ENCODE peak calls at places on chromosome 7, in ten cellular contexts. T is psoas muscle, N is left ventricle myocardium inferior, G is mesenchymal stem cell, X is body of pancreas, U is Caco-2, Z is H9, O is uterus, V is tibial artery, A is heart left ventricle. C is an unnamed sample. For H3K4me1, the result is how much of the 10 kb centered on the place peaks cover.

GRCh38 chr7:149454750-149455149 is 6.1 kb downstream of the ZNF777 start:
- DNase-seq in O (no peak), N (no peak), T (no peak), U (no peak), Z (no peak), G (no peak), V (no peak), A (no peak), X (no peak), C (no peak)

GRCh38 chr7:45257284-45257683 is 99.7 kb downstream of the RAMP3 start:
- DNase-seq in O (no peak), X (no peak), G (no peak), A (no peak), U (no peak), T (no peak), V (no peak), Z (no peak), N (no peak), C (no peak)

GRCh38 chr7:141262101-141262819 is 188.4 kb downstream of the TMEM178B start:
- DNase-seq in V (no peak), X (no peak), T (no peak), U (no peak), G (no peak), A (no peak), O (no peak), Z (no peak), N (no peak), C (peak)

GRCh38 chr7:152859781-152860191 is 100.2 kb downstream of the ACTR3B start:
- DNase-seq in O (no peak), Z (peak), N (no peak), T (no peak), G (no peak), U (peak), X (no peak), A (no peak), V (no peak), C (peak)

GRCh38 chr7:107312418-107312817 is 143.6 kb downstream of the HBP1 start:
- DNase-seq in G (no peak), O (no peak), U (no peak), V (no peak), Z (no peak), N (no peak), T (no peak), A (no peak), X (no peak), C (no peak)

GRCh38 chr7:80275192-80275605 is 140.6 kb downstream of the GNAI1 start:
- DNase-seq in O (no peak), U (no peak), T (no peak), V (no peak), Z (no peak), N (no peak), G (no peak), X (no peak), A (no peak), C (no peak)

GRCh38 chr7:31690892-31691291 is 3.9 kb downstream of the PPP1R17 start:
- DNase-seq in G (no peak), X (no peak), O (no peak), Z (no peak), V (no peak), T (no peak), A (no peak), N (no peak), U (no peak), C (no peak)

GRCh38 chr7:4079366-4079765 is 602.7 kb upstream of the FOXK1 start:
- DNase-seq in X (no peak), Z (no peak), G (no peak), N (no peak), O (no peak), U (no peak), A (no peak), V (no peak), T (no peak), C (no peak)

GRCh38 chr7:139058963-139059362 is 23.1 kb upstream of the ZC3HAV1L start:
- DNase-seq in Z (no peak), A (no peak), N (no peak), T (no peak), V (no peak), O (no peak), X (no peak), U (no peak), G (no peak), C (peak)

GRCh38 chr7:31437466-31437865 is 76.4 kb upstream of the ITPRID1 start:
- DNase-seq in U (no peak), N (no peak), X (no peak), O (no peak), T (no peak), G (no peak), A (no peak), V (no peak), Z (no peak), C (peak)

GRCh38 chr7:101993311-101993710 is 175.9 kb downstream of the CUX1 start:
- DNase-seq in U (no peak), T (no peak), V (no peak), N (no peak), X (no peak), Z (no peak), G (no peak), A (no peak), O (no peak), C (no peak)

GRCh38 chr7:114921636-114922150 is at the start of gene MDFIC:
- DNase-seq in V (no peak), A (no peak), X (peak), N (no peak), G (no peak), O (peak), T (peak), Z (peak), U (no peak), C (no peak)

GRCh38 chr7:85289279-85289678 is 102.4 kb upstream of the SEMA3D start:
- DNase-seq in Z (no peak), G (no peak), O (no peak), X (no peak), N (no peak), U (no peak), A (no peak), T (no peak), V (no peak), C (no peak)

GRCh38 chr7:96414931-96415292 is 93.0 kb upstream of the SLC25A13 start:
- DNase-seq in U (peak), A (no peak), N (no peak), O (no peak), G (peak), V (no peak), Z (peak), T (no peak), X (peak), C (peak)

GRCh38 chr7:86939197-86939814 is 120.1 kb downstream of the ELAPOR2 start:
- DNase-seq in X (peak), A (no peak), T (no peak), N (no peak), O (peak), U (peak), G (peak), V (peak), Z (peak), C (peak)

GRCh38 chr7:157907998-157908782 is 571.4 kb downstream of the DNAJB6 start:
- DNase-seq in A (no peak), T (no peak), V (no peak), Z (peak), X (no peak), G (no peak), O (no peak), N (no peak), U (no peak), C (no peak)

GRCh38 chr7:145269418-145270161 is 433.7 kb upstream of the TPK1 start:
- DNase-seq in N (no peak), T (no peak), O (no peak), A (no peak), G (no peak), U (no peak), Z (peak), V (no peak), X (no peak), C (peak)

GRCh38 chr7:84194484-84195260 is at the start of gene SEMA3A:
- DNase-seq in N (no peak), X (peak), V (peak), A (no peak), Z (peak), U (peak), G (peak), T (no peak), O (peak), C (peak)

GRCh38 chr7:151146761-151147160 is 20.7 kb downstream of the GBX1 start:
- DNase-seq in U (no peak), Z (no peak), N (no peak), G (no peak), X (no peak), V (no peak), A (no peak), T (no peak), O (no peak), C (no peak)

GRCh38 chr7:117155694-117156093 is 167.2 kb downstream of the WNT2 start:
- DNase-seq in A (no peak), X (no peak), O (no peak), U (no peak), T (no peak), Z (no peak), N (no peak), G (no peak), V (no peak), C (no peak)

GRCh38 chr7:43295429-43295828 is 183.0 kb downstream of the HECW1 start:
- DNase-seq in A (no peak), N (no peak), O (no peak), T (no peak), X (no peak), V (no peak), U (no peak), G (no peak), Z (peak), C (peak)

GRCh38 chr7:122902751-122903495 is 16.7 kb upstream of the CADPS2 start:
- DNase-seq in O (no peak), U (peak), G (no peak), T (no peak), X (no peak), A (no peak), Z (no peak), N (no peak), V (no peak), C (peak)

GRCh38 chr7:100413889-100414288 is 14.6 kb downstream of the ZCWPW1 start:
- DNase-seq in O (no peak), A (no peak), N (no peak), Z (no peak), U (no peak), T (no peak), G (no peak), V (no peak), X (no peak), C (no peak)

GRCh38 chr7:108813247-108814014 is 243.8 kb downstream of the DNAJB9 start:
- DNase-seq in U (no peak), G (no peak), O (no peak), V (no peak), N (no peak), Z (peak), A (no peak), X (no peak), T (no peak), C (peak)

GRCh38 chr7:79332091-79332490 is 121.4 kb downstream of the MAGI2 start:
- DNase-seq in X (no peak), U (no peak), O (no peak), A (no peak), Z (no peak), V (no peak), G (no peak), N (no peak), T (no peak), C (no peak)

GRCh38 chr7:121610243-121610642 is 214.1 kb upstream of the FAM3C start:
- DNase-seq in T (no peak), A (no peak), V (no peak), Z (no peak), O (no peak), X (no peak), G (no peak), N (no peak), U (no peak), C (no peak)

GRCh38 chr7:93331706-93332105 is 99.5 kb downstream of the VPS50 start:
- DNase-seq in N (no peak), Z (no peak), G (no peak), A (no peak), X (no peak), U (no peak), V (no peak), T (no peak), O (no peak), C (no peak)

GRCh38 chr7:117283779-117284178 is 39.1 kb downstream of the WNT2 start:
- DNase-seq in O (no peak), Z (no peak), U (no peak), G (no peak), N (no peak), A (no peak), T (no peak), V (no peak), X (no peak), C (no peak)

GRCh38 chr7:4871930-4872675 is 10.3 kb upstream of the PAPOLB start:
- DNase-seq in Z (no peak), T (no peak), O (no peak), V (no peak), A (no peak), X (no peak), N (no peak), G (peak), U (no peak), C (peak)

GRCh38 chr7:103651978-103652377 is 206.0 kb upstream of the SLC26A5 start:
- DNase-seq in N (no peak), O (no peak), G (no peak), X (no peak), V (no peak), Z (no peak), A (no peak), T (no peak), U (no peak), C (peak)

GRCh38 chr7:101823596-101823995 is 6.2 kb downstream of the CUX1 start:
- DNase-seq in G (no peak), N (no peak), X (no peak), A (no peak), U (no peak), O (no peak), T (no peak), V (no peak), Z (no peak), C (no peak)

GRCh38 chr7:14395860-14396259 is 406.4 kb upstream of the ETV1 start:
- DNase-seq in X (no peak), T (no peak), U (no peak), V (no peak), Z (no peak), N (no peak), A (no peak), O (no peak), G (no peak), C (no peak)

GRCh38 chr7:73727963-73728362 is 8.5 kb upstream of the STX1A start:
- DNase-seq in U (no peak), Z (no peak), G (no peak), X (no peak), V (no peak), T (no peak), O (no peak), N (no peak), A (no peak), C (no peak)

DNA sequence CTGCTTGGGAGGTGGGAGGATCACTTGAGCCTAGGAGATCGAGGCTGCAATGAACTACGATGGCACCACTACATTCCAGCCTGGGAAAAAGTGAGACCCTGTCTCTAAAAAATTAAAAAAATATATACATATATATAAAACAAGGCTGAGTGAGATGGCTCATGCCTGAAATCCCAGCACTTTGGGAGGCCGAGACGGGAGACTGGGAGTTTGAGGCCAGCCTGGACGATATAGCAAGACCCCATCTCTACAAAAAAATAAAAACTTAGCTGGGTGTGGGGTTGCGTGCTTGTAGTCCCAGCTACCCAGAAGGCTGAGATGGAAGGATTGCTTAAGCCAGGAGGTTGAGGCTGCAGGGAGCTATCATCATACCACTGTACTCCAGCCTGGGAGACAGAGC is 87.6 kb downstream of the CARD11 start:
- DNase-seq in A (no peak), X (no peak), Z (no peak), T (no peak), O (no peak), V (no peak), U (no peak), N (no peak), G (no peak), C (no peak)
- H3K4me1 ChIP-seq in A (under half), X (under half), Z (under half), T (under half), O (under half), V (under half), U (under half), N (under half), G (under half), C (under half)

GRCh38 chr7:155776606-155777005 is 35.7 kb downstream of the SHH start:
- DNase-seq in V (no peak), A (no peak), N (no peak), Z (no peak), O (no peak), X (no peak), T (no peak), U (no peak), G (no peak), C (no peak)
- H3K4me1 ChIP-seq in V (under half), A (under half), N (under half), Z (under half), O (under half), X (under half), T (under half), U (under half), G (under half), C (under half)

DNA sequence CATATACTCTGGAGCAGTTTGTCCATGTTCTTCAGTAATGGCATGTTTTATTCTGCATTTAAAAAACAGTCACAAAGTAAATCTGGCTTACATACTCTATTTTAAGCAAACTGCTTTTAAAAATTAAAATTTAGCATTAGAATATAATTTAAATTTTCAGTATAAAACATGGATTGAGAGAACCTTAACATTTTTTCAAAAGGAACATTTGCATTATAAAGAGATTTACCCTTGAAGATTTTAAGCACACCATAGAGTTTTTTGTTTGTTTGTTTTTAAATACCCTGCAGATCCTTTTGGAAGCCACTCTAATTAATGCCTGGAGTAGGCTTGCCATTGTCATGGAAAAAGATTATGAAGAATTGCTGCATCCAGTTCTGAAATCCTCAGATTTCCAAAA is 70.4 kb downstream of the ZNRF2 start:
- DNase-seq in N (no peak), G (no peak), V (no peak), A (no peak), U (no peak), Z (no peak), X (no peak), O (no peak), T (no peak), C (no peak)
- H3K4me1 ChIP-seq in N (under half), G (under half), V (under half), A (under half), U (under half), Z (under half), X (under half), O (under half), T (under half), C (under half)

GRCh38 chr7:140247564-140247963 is 70.8 kb upstream of the KDM7A start:
- DNase-seq in T (no peak), N (peak), A (no peak), X (no peak), U (no peak), O (no peak), G (no peak), Z (no peak), V (no peak), C (no peak)
- H3K4me1 ChIP-seq in T (under half), N (under half), A (under half), X (under half), U (under half), O (under half), G (under half), Z (under half), V (under half), C (under half)

DNA sequence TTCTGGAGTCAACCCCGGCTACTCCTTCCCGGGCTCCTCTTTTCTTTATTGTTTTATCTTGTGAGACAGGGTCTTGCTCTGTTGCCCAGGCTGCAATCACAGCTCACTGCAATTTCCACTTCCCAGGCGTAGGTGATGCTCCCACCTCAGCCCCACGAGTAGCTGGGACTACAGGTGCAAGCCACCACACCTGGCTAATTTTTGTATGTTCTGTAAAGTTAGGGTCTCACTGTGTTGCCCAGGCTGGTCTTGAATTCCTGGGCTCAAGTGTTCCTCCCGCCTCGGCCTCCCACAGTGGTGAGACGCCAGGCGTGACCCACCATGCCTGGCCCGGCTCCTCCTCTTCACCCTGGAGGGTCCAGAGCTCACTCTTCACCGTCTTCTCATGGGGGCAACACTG is 15.3 kb upstream of the PDGFA start:
- DNase-seq in T (no peak), N (no peak), X (no peak), O (no peak), Z (no peak), G (no peak), V (no peak), U (no peak), A (no peak), C (no peak)
- H3K4me1 ChIP-seq in T (under half), N (under half), X (under half), O (under half), Z (under half), G (under half), V (under half), U (under half), A (under half), C (under half)

GRCh38 chr7:132433286-132433685 is 143.0 kb downstream of the PLXNA4 start:
- DNase-seq in A (no peak), X (no peak), O (no peak), V (no peak), U (no peak), T (no peak), G (no peak), N (no peak), Z (no peak), C (no peak)
- H3K4me1 ChIP-seq in A (under half), X (under half), O (under half), V (under half), U (under half), T (under half), G (under half), N (half or more), Z (under half), C (under half)

DNA sequence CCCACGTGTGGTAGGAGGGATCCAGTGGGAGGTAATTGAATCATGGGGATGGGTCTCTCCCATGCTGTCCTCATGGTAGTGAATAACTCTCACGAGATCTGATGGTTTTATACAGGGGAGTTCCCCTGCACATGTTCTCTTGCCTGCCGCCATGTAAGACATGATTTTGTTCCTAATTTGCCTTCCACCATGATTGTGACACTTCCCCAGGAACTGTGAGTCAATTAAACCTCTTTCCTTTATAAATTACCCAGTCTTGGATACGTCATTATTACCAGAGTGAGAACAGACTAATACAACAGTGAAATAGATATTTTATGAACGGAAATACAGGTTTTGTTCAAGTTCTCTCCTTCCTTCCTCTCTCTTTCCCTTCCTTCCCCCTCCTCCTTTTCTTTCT is 15.8 kb downstream of the CALD1 start:
- DNase-seq in O (no peak), T (no peak), X (no peak), U (no peak), A (no peak), Z (no peak), V (no peak), N (no peak), G (no peak), C (no peak)
- H3K4me1 ChIP-seq in O (under half), T (under half), X (under half), U (under half), A (under half), Z (under half), V (half or more), N (half or more), G (under half), C (under half)

GRCh38 chr7:70028620-70029019 is 430.3 kb downstream of the AUTS2 start:
- DNase-seq in G (no peak), A (no peak), X (no peak), Z (no peak), O (no peak), N (no peak), U (no peak), V (no peak), T (no peak), C (no peak)

GRCh38 chr7:70030745-70031144 is 432.5 kb downstream of the AUTS2 start:
- DNase-seq in V (no peak), G (no peak), Z (no peak), U (no peak), X (no peak), O (no peak), A (no peak), N (no peak), T (no peak), C (no peak)

GRCh38 chr7:70029993-70030392 is 431.7 kb downstream of the AUTS2 start:
- DNase-seq in G (no peak), A (no peak), U (no peak), V (no peak), T (no peak), N (no peak), X (no peak), Z (no peak), O (no peak), C (no peak)

GRCh38 chr7:70032673-70033072 is 434.4 kb downstream of the AUTS2 start:
- DNase-seq in N (no peak), G (no peak), U (no peak), X (no peak), T (no peak), O (no peak), Z (no peak), A (no peak), V (no peak), C (no peak)

GRCh38 chr7:70027864-70028263 is 429.6 kb downstream of the AUTS2 start:
- DNase-seq in A (no peak), T (no peak), U (no peak), X (no peak), O (no peak), G (no peak), Z (no peak), N (no peak), V (no peak), C (no peak)
- H3K4me1 ChIP-seq in A (under half), T (under half), U (under half), X (under half), O (under half), G (under half), Z (under half), N (under half), V (under half), C (under half)

C was measured in mesendoderm.